ENCODE peak calls at places on chromosomes 12 and 14, in six cellular contexts. Q is Panc1, Y is omental fat pad, K is prostate gland, R is PC-3, P is breast epithelium. H is an unnamed sample.

GRCh38 chr12:98606367-98606985 is 13.0 kb downstream of the SLC25A3 start:
- DNase-seq in Q (no peak), K (no peak), R (no peak), P (no peak), Y (no peak), H (no peak)

GRCh38 chr14:68785817-68786490 is 6.9 kb downstream of the ZFP36L1 start:
- DNase-seq in Y (no peak), P (no peak), R (peak), Q (no peak), K (no peak), H (no peak)

GRCh38 chr12:62426095-62426488 is 40.5 kb upstream of the MON2 start:
- DNase-seq in R (no peak), Q (no peak), P (no peak), Y (no peak), K (no peak), H (no peak)

GRCh38 chr12:27284751-27285150 is 40.7 kb downstream of the STK38L start:
- DNase-seq in K (no peak), R (peak), P (no peak), Q (no peak), Y (no peak), H (no peak)

GRCh38 chr12:104957388-104958008 is 592 bp downstream of the SLC41A2 start:
- DNase-seq in K (no peak), Q (no peak), P (no peak), R (peak), Y (no peak), H (no peak)

GRCh38 chr12:117155278-117156060 is 34.8 kb downstream of the FBXO21 start:
- DNase-seq in R (peak), K (peak), Q (peak), Y (no peak), P (no peak), H (peak)

GRCh38 chr12:4984971-4985370 is 58.7 kb upstream of the KCNA5 start:
- DNase-seq in P (no peak), Y (no peak), R (no peak), Q (no peak), K (no peak), H (no peak)

GRCh38 chr14:39762576-39763401 is 330.6 kb upstream of the FBXO33 start:
- DNase-seq in P (no peak), K (no peak), Y (no peak), Q (no peak), R (no peak), H (no peak)

GRCh38 chr12:121610239-121611149 is 15.8 kb upstream of the ORAI1 start:
- DNase-seq in Y (no peak), R (no peak), P (no peak), K (no peak), Q (no peak), H (no peak)

GRCh38 chr12:10633541-10633940 is 20.1 kb upstream of the MAGOHB start:
- DNase-seq in K (no peak), P (no peak), Q (no peak), Y (no peak), R (no peak), H (no peak)

GRCh38 chr12:67161322-67161918 is 107.7 kb upstream of the CAND1 start:
- DNase-seq in R (peak), Q (peak), K (no peak), P (no peak), Y (no peak), H (peak)
- TF ChIP-seq CTCF in R (peak), Q (peak), K (peak), P (no peak), Y (no peak), H (no peak)

GRCh38 chr12:54658306-54659264 is 10.4 kb upstream of the DCD start:
- DNase-seq in Y (no peak), R (peak), Q (peak), K (no peak), P (no peak), H (no peak)
- TF ChIP-seq CTCF in Y (no peak), R (peak), Q (peak), K (no peak), P (no peak), H (peak)

GRCh38 chr12:107843351-107844311 is 69.1 kb downstream of the ASCL4 start:
- DNase-seq in Y (no peak), R (no peak), K (no peak), Q (no peak), P (no peak), H (no peak)
- TF ChIP-seq CTCF in Y (no peak), R (no peak), K (no peak), Q (no peak), P (no peak), H (no peak)

GRCh38 chr12:52514471-52515318 is 5.5 kb downstream of the KRT5 start:
- DNase-seq in P (no peak), K (no peak), Y (no peak), Q (no peak), R (no peak), H (peak)
- TF ChIP-seq CTCF in P (no peak), K (no peak), Y (no peak), Q (no peak), R (no peak), H (no peak)

DNA sequence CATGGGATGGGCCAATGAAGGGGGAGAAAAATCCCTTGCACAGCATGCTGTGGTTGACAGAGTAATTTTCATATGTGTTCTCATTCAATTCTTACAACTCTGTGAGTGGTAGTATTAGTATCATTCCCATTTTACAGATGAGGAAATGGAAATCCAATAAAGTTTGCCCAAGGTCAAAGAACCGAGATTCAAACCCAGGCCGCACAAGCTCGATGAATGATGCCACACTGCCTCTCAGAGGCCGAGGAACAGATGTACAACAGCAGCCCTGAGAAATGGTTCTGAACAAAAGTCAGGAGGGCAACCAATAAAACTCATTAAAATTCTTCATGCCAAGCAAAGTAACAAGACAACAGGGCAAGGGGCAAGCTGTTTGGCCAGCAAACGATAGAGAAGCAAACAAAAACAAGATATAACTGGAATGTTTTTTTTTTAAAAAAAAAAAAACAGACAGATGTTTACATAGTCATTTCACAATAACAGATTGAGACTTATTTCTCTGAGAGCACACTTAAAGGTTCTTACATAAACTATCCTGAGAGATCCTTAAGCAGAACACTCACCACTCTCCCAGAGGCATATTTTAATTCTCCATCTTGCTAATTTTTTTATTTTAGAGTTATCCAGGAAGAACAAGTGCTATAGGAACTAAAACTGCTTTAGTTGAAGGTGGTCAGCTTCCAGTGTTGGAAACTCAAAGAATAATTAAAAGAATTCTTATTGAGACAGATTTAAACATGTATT is 85.8 kb downstream of the EXOC5 start:
- DNase-seq in Y (no peak), K (no peak), R (peak), P (no peak), Q (no peak), H (no peak)
- TF ChIP-seq CTCF in Y (no peak), K (no peak), R (peak), P (no peak), Q (peak), H (no peak)

GRCh38 chr14:47040490-47040889 is 388.9 kb upstream of the RPL10L start:
- DNase-seq in K (no peak), R (peak), Y (no peak), P (no peak), Q (no peak), H (no peak)
- TF ChIP-seq CTCF in K (peak), R (peak), Y (no peak), P (no peak), Q (peak), H (no peak)

DNA sequence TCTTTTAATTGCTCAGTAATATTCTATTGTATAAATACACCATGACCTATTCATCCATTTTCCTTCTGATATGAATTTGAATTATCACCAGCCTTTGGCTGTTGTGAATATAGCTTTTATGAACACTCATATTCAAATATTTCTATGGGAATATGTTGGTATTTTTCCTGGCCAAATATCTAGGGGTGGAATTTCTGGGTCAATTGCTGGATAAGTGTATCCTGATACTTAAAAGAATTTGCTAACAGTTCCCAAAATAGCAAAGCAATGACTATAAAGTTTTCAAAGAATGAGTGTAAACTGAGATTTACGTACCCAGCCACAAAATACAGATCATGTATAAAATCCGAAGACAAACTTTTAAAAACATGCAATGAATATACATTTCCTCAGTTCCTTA is 148.7 kb upstream of the CLEC14A start:
- DNase-seq in K (no peak), Q (no peak), P (no peak), Y (no peak), R (peak), H (no peak)
- TF ChIP-seq CTCF in K (no peak), Q (no peak), P (no peak), Y (no peak), R (no peak), H (no peak)

GRCh38 chr14:78618379-78618778 is 448.2 kb downstream of the NRXN3 start:
- DNase-seq in K (no peak), P (no peak), Q (no peak), R (no peak), Y (no peak), H (no peak)
- TF ChIP-seq CTCF in K (no peak), P (no peak), Q (no peak), R (no peak), Y (no peak), H (no peak)